ENCODE peak calls at places on chromosome 7, in nine cellular contexts. Y is upper lobe of right lung; E is psoas muscle; K is effector memory CD4-positive, alpha-beta T cell; V is ovary; P is neuronal stem cell; S is lung; Q is astrocyte; O is SJCRH30. J is an unnamed sample.
A peak's percentile ranks its signal among the peaks of the same experiment; 100 is the strongest.

GRCh38 chr7:42876182-42877068 is 35.4 kb downstream of the C7orf25 start:
- DNase-seq in V (peak; percentile 68), O (peak; percentile 33), K (no peak), S (peak; percentile 58), Q (peak; percentile 22), E (no peak), Y (no peak), P (peak; percentile 46), J (no peak)

GRCh38 chr7:20329389-20330175 is 1.1 kb upstream of the ITGB8 start:
- DNase-seq in E (peak; percentile 21), S (peak; percentile 68), Q (peak; percentile 75), O (peak; percentile 84), P (peak; percentile 67), V (peak; percentile 74), K (no peak), Y (peak; percentile 74), J (no peak)

GRCh38 chr7:134662871-134663205 is 16.2 kb downstream of the BPGM start:
- DNase-seq in V (no peak), S (no peak), E (no peak), Y (no peak), K (no peak), P (no peak), Q (no peak), O (no peak), J (no peak)

GRCh38 chr7:70736715-70737460 is 395.1 kb upstream of the GALNT17 start:
- DNase-seq in K (no peak), Q (peak; percentile 91), E (no peak), V (peak; percentile 20), Y (no peak), O (no peak), P (no peak), S (no peak), J (no peak)

GRCh38 chr7:88344956-88345832 is 38.5 kb upstream of the STEAP4 start:
- DNase-seq in Y (peak; percentile 80), S (peak; percentile 41), Q (no peak), V (no peak), O (peak; percentile 36), E (peak; percentile 37), K (no peak), P (peak; percentile 23), J (no peak)

GRCh38 chr7:66640802-66641525 is 12.3 kb downstream of the KCTD7 start:
- DNase-seq in V (no peak), Q (no peak), S (no peak), E (no peak), O (no peak), P (no peak), K (no peak), Y (no peak), J (no peak)

GRCh38 chr7:66164356-66164755 is 40.8 kb upstream of the TPST1 start:
- DNase-seq in O (no peak), Y (no peak), K (no peak), Q (no peak), S (no peak), P (no peak), E (no peak), V (no peak), J (no peak)

GRCh38 chr7:41918597-41918996 is 215.7 kb upstream of the INHBA start:
- DNase-seq in O (no peak), Q (peak; percentile 91), E (no peak), K (no peak), V (no peak), S (peak; percentile 13), Y (no peak), P (no peak), J (no peak)

GRCh38 chr7:48528689-48529088 is 357.4 kb downstream of the ABCA13 start:
- DNase-seq in K (no peak), P (no peak), V (no peak), S (no peak), Y (no peak), Q (no peak), E (no peak), O (no peak), J (no peak)

GRCh38 chr7:80127412-80128150 is 7.0 kb upstream of the GNAI1 start:
- DNase-seq in Y (no peak), E (no peak), Q (no peak), K (no peak), S (no peak), V (no peak), P (peak; percentile 61), O (peak; percentile 15), J (no peak)

GRCh38 chr7:115410427-115410805 is 488.5 kb downstream of the MDFIC start:
- DNase-seq in Q (no peak), Y (no peak), S (no peak), P (no peak), E (no peak), K (no peak), O (no peak), V (no peak), J (no peak)

GRCh38 chr7:128459394-128459878 is 3.8 kb downstream of the HILPDA start:
- DNase-seq in V (peak; percentile 75), E (peak; percentile 44), S (peak; percentile 56), Y (no peak), Q (peak; percentile 52), P (peak; percentile 59), K (peak; percentile 44), O (peak; percentile 51), J (no peak)

GRCh38 chr7:134778941-134779740 is at the start of gene CALD1:
- DNase-seq in V (peak; percentile 72), P (peak; percentile 76), O (peak; percentile 81), Q (peak; percentile 100), Y (no peak), K (no peak), S (peak; percentile 54), E (peak; percentile 42), J (no peak)

GRCh38 chr7:100694196-100694745 is at the start of gene GIGYF1:
- DNase-seq in K (peak; percentile 49), O (peak; percentile 71), P (no peak), S (peak; percentile 69), E (peak; percentile 81), Y (peak; percentile 91), V (peak; percentile 77), Q (peak; percentile 20), J (no peak)

GRCh38 chr7:113085781-113086390 is 741 bp downstream of the GPR85 start:
- DNase-seq in Q (peak; percentile 41), O (no peak), E (no peak), P (no peak), V (no peak), S (no peak), K (no peak), Y (no peak), J (no peak)

DNA sequence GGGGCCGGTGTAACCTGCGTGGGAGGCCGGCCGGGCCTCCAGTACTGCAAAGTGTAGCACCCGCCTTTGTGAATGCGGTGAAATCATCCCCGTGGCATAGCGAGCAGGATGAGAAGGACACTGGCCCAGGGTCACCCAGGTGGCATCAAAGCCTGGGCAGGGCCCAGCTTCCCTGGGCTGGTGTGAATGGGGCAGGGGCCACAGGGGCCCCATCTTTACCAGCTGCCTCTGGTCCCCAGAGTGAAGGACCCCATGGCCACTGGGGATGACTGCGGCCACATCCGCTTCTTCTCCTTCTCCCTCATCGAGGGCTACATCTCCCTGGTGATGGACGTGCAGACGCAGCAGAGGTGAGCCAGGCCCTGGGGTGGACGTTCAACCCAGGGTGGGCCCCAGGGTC is 53.8 kb downstream of the RCC1L start:
- DNase-seq in P (no peak), K (no peak), V (no peak), O (no peak), E (no peak), S (no peak), Y (no peak), Q (no peak), J (no peak)
- H3K36me3 ChIP-seq in P (peaks cover 41% of the 10 kb centered on the region), K (no peaks in the 10 kb centered on the region), V (no peaks in the 10 kb centered on the region), O (peaks cover 3% of the 10 kb centered on the region), E (peaks cover 94% of the 10 kb centered on the region), S (peaks cover 21% of the 10 kb centered on the region), Y (no peaks in the 10 kb centered on the region), Q (no peaks in the 10 kb centered on the region), J (no peaks in the 10 kb centered on the region)

DNA sequence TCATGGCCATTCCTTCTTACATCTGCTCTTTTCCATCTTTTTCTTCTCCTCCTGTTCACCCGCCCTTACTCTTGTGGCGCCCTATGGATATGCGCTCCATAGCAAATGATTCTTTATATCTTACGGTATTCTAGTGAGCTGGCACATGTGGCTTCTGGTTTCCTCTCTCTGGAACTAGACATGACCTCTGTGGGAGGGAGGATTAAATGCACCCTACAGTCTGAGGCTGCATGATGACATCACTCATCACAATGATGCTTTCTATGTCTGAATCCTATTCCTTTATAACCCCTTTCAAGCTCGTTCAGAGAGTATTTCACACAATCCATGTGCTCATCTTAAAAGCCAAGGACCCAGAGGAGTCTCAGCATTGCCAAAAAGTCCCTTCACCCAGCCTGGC is 153.3 kb downstream of the EGFR start:
- DNase-seq in E (no peak), P (no peak), Q (peak; percentile 6), K (no peak), Y (no peak), V (no peak), O (peak; percentile 62), S (no peak), J (no peak)
- H3K36me3 ChIP-seq in E (peaks cover 45% of the 10 kb centered on the region), P (peaks cover 3% of the 10 kb centered on the region), Q (peaks cover 50% of the 10 kb centered on the region), K (no peaks in the 10 kb centered on the region), Y (peaks cover 76% of the 10 kb centered on the region), V (no peaks in the 10 kb centered on the region), O (no peaks in the 10 kb centered on the region), S (peaks cover 45% of the 10 kb centered on the region), J (peaks cover 32% of the 10 kb centered on the region)

GRCh38 chr7:149003560-149004305 is 24.6 kb downstream of the PDIA4 start:
- DNase-seq in K (no peak), E (no peak), P (no peak), Y (no peak), S (no peak), V (no peak), Q (no peak), O (no peak), J (no peak)
- H3K36me3 ChIP-seq in K (peaks cover 38% of the 10 kb centered on the region), E (peaks cover 51% of the 10 kb centered on the region), P (peaks cover 59% of the 10 kb centered on the region), Y (peaks cover 50% of the 10 kb centered on the region), S (peaks cover 48% of the 10 kb centered on the region), V (no peaks in the 10 kb centered on the region), Q (peaks cover 30% of the 10 kb centered on the region), O (peaks cover 45% of the 10 kb centered on the region), J (peaks cover 73% of the 10 kb centered on the region)

GRCh38 chr7:158702196-158702595 is 2.4 kb downstream of the NCAPG2 start:
- DNase-seq in S (no peak), V (no peak), E (no peak), P (no peak), K (no peak), Q (no peak), Y (no peak), O (no peak), J (no peak)

GRCh38 chr7:158700008-158700407 is 4.6 kb downstream of the NCAPG2 start:
- DNase-seq in E (no peak), K (no peak), O (no peak), Y (no peak), S (no peak), Q (no peak), V (no peak), P (no peak), J (no peak)

GRCh38 chr7:158695726-158696452 is 8.7 kb downstream of the NCAPG2 start:
- DNase-seq in K (peak; percentile 33), Y (no peak), E (peak; percentile 35), P (no peak), V (peak; percentile 73), S (peak; percentile 55), Q (peak; percentile 64), O (peak; percentile 40), J (no peak)

GRCh38 chr7:158698657-158699195 is 5.9 kb downstream of the NCAPG2 start:
- DNase-seq in K (no peak), S (no peak), P (no peak), O (no peak), Y (no peak), V (no peak), Q (no peak), E (no peak), J (no peak)

DNA sequence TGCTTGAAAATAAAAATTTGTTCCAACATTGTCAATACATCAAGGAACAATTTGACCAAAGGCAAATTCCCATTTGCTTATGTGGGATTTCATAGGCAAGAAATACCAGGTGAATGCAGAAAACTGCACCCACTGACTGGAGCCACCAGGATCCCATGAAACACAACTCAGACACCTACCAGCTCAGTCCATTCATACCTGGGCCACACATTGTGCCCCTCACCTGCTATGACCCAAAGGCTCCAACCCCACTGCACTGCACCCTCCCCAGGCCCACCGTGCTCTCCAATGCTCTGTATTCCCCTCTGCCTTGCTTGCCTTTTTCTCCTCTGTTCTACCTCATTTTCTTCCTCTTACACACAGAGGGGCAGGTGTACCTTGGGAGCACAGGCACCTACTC is 5.3 kb downstream of the NCAPG2 start:
- DNase-seq in Q (no peak), K (no peak), V (no peak), S (no peak), P (no peak), E (no peak), Y (no peak), O (no peak), J (no peak)
- H3K36me3 ChIP-seq in Q (peaks cover 8% of the 10 kb centered on the region), K (no peaks in the 10 kb centered on the region), V (no peaks in the 10 kb centered on the region), S (peaks cover 4% of the 10 kb centered on the region), P (peaks cover 35% of the 10 kb centered on the region), E (peaks cover 11% of the 10 kb centered on the region), Y (no peaks in the 10 kb centered on the region), O (peaks cover 75% of the 10 kb centered on the region), J (no peaks in the 10 kb centered on the region)

J was measured in esophagus squamous epithelium.